ENCODE peak calls at places on chromosomes 16 and 17, in eight cellular contexts. J is brain microvascular endothelial cell; K is HCT116; N is stomach; R is tibial artery; Y is CD8-positive, alpha-beta memory T cell; L is neuronal stem cell; F is left ventricle myocardium inferior. B is an unnamed sample.

GRCh38 chr16:78503501-78504110 is 404.2 kb downstream of the WWOX start:
- DNase-seq in J (peak; percentile 65), K (peak; percentile 7), N (peak; percentile 61), R (peak; percentile 41), Y (peak; percentile 33), L (peak; percentile 64), F (no peak), B (peak; percentile 6)

GRCh38 chr16:89320717-89321501 is 103.4 kb downstream of the ZNF778 start:
- DNase-seq in J (no peak), K (no peak), N (peak; percentile 60), R (no peak), Y (no peak), L (no peak), F (peak; percentile 64), B (no peak)

GRCh38 chr17:8893059-8893458 is 25.6 kb upstream of the PIK3R6 start:
- DNase-seq in J (no peak), K (no peak), N (no peak), R (no peak), Y (no peak), L (no peak), F (no peak), B (no peak)

GRCh38 chr17:75521290-75521689 is 4.2 kb upstream of the LLGL2 start:
- DNase-seq in J (no peak), K (no peak), N (no peak), R (no peak), Y (no peak), L (no peak), F (no peak), B (no peak)

GRCh38 chr17:2412561-2413021 is 11.7 kb upstream of the MNT start:
- DNase-seq in J (no peak), K (no peak), N (no peak), R (peak; percentile 41), Y (no peak), L (no peak), F (no peak), B (no peak)

GRCh38 chr16:67150058-67150832 is 553 bp downstream of the B3GNT9 start:
- DNase-seq in J (peak; percentile 37), K (no peak), N (no peak), R (peak; percentile 50), Y (peak; percentile 36), L (no peak), F (peak; percentile 56), B (no peak)

GRCh38 chr16:24668481-24669001 is 60.9 kb upstream of the TNRC6A start:
- DNase-seq in J (no peak), K (no peak), N (no peak), R (peak; percentile 56), Y (no peak), L (no peak), F (no peak), B (no peak)

GRCh38 chr17:48491527-48492273 is 39.1 kb downstream of the HOXB1 start:
- DNase-seq in J (no peak), K (no peak), N (no peak), R (no peak), Y (no peak), L (no peak), F (no peak), B (no peak)

GRCh38 chr16:9778879-9779278 is 403.3 kb downstream of the GRIN2A start:
- DNase-seq in J (no peak), K (no peak), N (no peak), R (no peak), Y (no peak), L (no peak), F (no peak), B (no peak)

GRCh38 chr16:61678182-61678581 is 358.1 kb downstream of the CDH8 start:
- DNase-seq in J (no peak), K (no peak), N (no peak), R (no peak), Y (no peak), L (no peak), F (no peak), B (no peak)
- H3K27ac ChIP-seq in J (no peak overlapping the region), K (no peak overlapping the region), N (no peak overlapping the region), R (no peak overlapping the region), Y (no peak overlapping the region), L (no peak overlapping the region), F (no peak overlapping the region), B (no peak overlapping the region)

GRCh38 chr17:82295472-82295814 is 21.9 kb upstream of the CSNK1D start:
- DNase-seq in J (no peak), K (no peak), N (no peak), R (no peak), Y (no peak), L (no peak), F (no peak), B (no peak)
- H3K27ac ChIP-seq in J (no peak overlapping the region), K (no peak overlapping the region), N (peak overlapping the region; percentile 99), R (no peak overlapping the region), Y (peak overlapping the region; percentile 49), L (no peak overlapping the region), F (no peak overlapping the region), B (peak overlapping the region; percentile 100)

GRCh38 chr17:66746736-66747135 is 88.2 kb upstream of the CACNG5 start:
- DNase-seq in J (no peak), K (no peak), N (no peak), R (no peak), Y (no peak), L (no peak), F (no peak), B (no peak)
- H3K27ac ChIP-seq in J (no peak overlapping the region), K (no peak overlapping the region), N (no peak overlapping the region), R (no peak overlapping the region), Y (no peak overlapping the region), L (no peak overlapping the region), F (no peak overlapping the region), B (no peak overlapping the region)

GRCh38 chr16:30378236-30379164 is 3.9 kb downstream of the SEPTIN1 start:
- DNase-seq in J (peak; percentile 97), K (peak; percentile 92), N (peak; percentile 99), R (peak; percentile 98), Y (peak; percentile 100), L (peak; percentile 98), F (peak; percentile 100), B (peak; percentile 72)

GRCh38 chr16:30380801-30381208 is 1.6 kb downstream of the SEPTIN1 start:
- DNase-seq in J (no peak), K (no peak), N (no peak), R (no peak), Y (no peak), L (no peak), F (no peak), B (no peak)

GRCh38 chr16:30380072-30380471 is 2.3 kb downstream of the SEPTIN1 start:
- DNase-seq in J (no peak), K (no peak), N (no peak), R (no peak), Y (no peak), L (no peak), F (no peak), B (no peak)

GRCh38 chr16:30377812-30378235 is 3.2 kb downstream of the MYL11 start:
- DNase-seq in J (peak; percentile 82), K (peak; percentile 85), N (peak; percentile 94), R (peak; percentile 97), Y (peak; percentile 83), L (peak; percentile 85), F (peak; percentile 95), B (no peak)

DNA sequence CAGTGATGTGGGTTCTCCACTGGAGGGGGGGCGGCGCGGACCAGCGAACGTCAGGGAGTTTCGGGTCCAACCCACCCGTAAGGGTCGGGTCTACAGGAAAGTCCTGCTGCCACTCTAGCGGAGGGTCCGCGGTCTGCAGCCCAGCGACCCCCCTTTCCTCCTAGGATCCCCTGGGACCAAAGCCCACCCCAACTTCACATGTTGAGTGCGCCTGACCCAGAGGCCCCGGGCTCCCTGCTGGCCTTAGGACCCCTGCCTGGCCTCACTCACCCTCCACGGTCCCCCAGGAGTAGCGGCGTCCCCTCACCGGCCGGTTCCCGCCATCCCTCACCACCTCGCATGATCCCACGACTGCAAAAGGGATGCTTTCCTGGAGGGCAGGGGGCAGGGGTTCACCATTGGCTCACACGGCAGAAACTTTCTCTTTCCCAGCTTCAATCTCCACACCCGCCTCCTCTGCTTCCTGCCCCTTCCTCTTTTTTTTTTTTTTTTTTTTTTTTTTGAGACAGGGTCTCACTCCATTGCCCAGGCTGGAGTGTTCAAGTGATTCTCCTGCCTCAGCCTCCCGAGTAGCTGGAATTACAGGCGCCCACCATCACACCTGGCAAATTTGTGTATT is 3.1 kb downstream of the SEPTIN1 start:
- DNase-seq in J (no peak), K (no peak), N (no peak), R (no peak), Y (no peak), L (no peak), F (no peak), B (no peak)
- H3K27ac ChIP-seq in J (no peak overlapping the region), K (peak overlapping the region; percentile 97), N (peak overlapping the region; percentile 98), R (peak overlapping the region; percentile 99), Y (peak overlapping the region; percentile 99), L (peak overlapping the region; percentile 89), F (peak overlapping the region; percentile 100), B (no peak overlapping the region)

DNA sequence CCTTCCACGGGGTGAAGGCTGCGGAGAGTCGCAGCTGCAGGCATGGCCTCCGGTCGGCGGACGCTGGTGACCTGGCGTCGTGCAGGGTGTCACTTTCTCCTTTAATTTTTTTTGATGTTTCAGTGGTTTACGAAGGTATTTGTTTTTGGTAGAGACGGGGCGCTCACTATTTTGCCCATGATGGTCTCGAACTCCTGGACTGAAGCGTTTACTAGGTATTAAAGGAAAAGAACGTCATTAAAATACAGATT is 17.1 kb downstream of the ZNF213 start:
- DNase-seq in J (no peak), K (no peak), N (no peak), R (no peak), Y (no peak), L (no peak), F (no peak), B (no peak)
- H3K27ac ChIP-seq in J (no peak overlapping the region), K (peak overlapping the region; percentile 95), N (peak overlapping the region; percentile 11), R (peak overlapping the region; percentile 71), Y (no peak overlapping the region), L (no peak overlapping the region), F (peak overlapping the region; percentile 74), B (peak overlapping the region; percentile 23)

GRCh38 chr17:27701963-27702362 is 71.0 kb downstream of the LGALS9 start:
- DNase-seq in J (no peak), K (no peak), N (no peak), R (no peak), Y (no peak), L (no peak), F (no peak), B (no peak)
- H3K27ac ChIP-seq in J (no peak overlapping the region), K (no peak overlapping the region), N (no peak overlapping the region), R (no peak overlapping the region), Y (no peak overlapping the region), L (no peak overlapping the region), F (no peak overlapping the region), B (no peak overlapping the region)

B was measured in epithelial cell of prostate.